ENCODE peak calls at places on chromosomes 16 and 17, in ten cellular contexts. One of them, this sample, is unnamed.
A peak's percentile ranks its signal among the peaks of the same experiment; 100 is the strongest.

GRCh38 chr16:11689031-11689840 is 21.0 kb downstream of the SNN start:
- DNase-seq in immature natural killer cell: no peak
- DNase-seq in naive B cell: peak; percentile 82
- DNase-seq in NCI-H774: no peak
- DNase-seq in activated T-cell treated with anti-CD3 and anti-CD28 coated beads, Interleukin-2, amount 50 U/mL, for 72 hours: no peak
- DNase-seq in EL: no peak
- DNase-seq in NCI-H1436: no peak
- DNase-seq in lung microvascular endothelial cell: no peak
- DNase-seq in GM23338: no peak
- DNase-seq in HT-29: no peak
- DNase-seq in this sample: no peak

GRCh38 chr16:84571010-84571409 is 46.9 kb downstream of the COTL1 start:
- DNase-seq in immature natural killer cell: no peak
- DNase-seq in naive B cell: no peak
- DNase-seq in NCI-H774: no peak
- DNase-seq in activated T-cell treated with anti-CD3 and anti-CD28 coated beads, Interleukin-2, amount 50 U/mL, for 72 hours: no peak
- DNase-seq in EL: no peak
- DNase-seq in NCI-H1436: no peak
- DNase-seq in lung microvascular endothelial cell: no peak
- DNase-seq in GM23338: no peak
- DNase-seq in HT-29: no peak
- DNase-seq in this sample: no peak

GRCh38 chr16:55508941-55509920 is at the start of gene LPCAT2:
- DNase-seq in immature natural killer cell: no peak
- DNase-seq in naive B cell: peak; percentile 17
- DNase-seq in NCI-H774: peak; percentile 67
- DNase-seq in activated T-cell treated with anti-CD3 and anti-CD28 coated beads, Interleukin-2, amount 50 U/mL, for 72 hours: peak; percentile 62
- DNase-seq in EL: peak; percentile 87
- DNase-seq in NCI-H1436: no peak
- DNase-seq in lung microvascular endothelial cell: peak; percentile 91
- DNase-seq in GM23338: peak; percentile 96
- DNase-seq in HT-29: peak; percentile 95
- DNase-seq in this sample: peak; percentile 88

GRCh38 chr17:68771867-68772515 is 170.8 kb upstream of the FAM20A start:
- DNase-seq in immature natural killer cell: peak; percentile 23
- DNase-seq in naive B cell: peak; percentile 9
- DNase-seq in NCI-H774: peak; percentile 24
- DNase-seq in activated T-cell treated with anti-CD3 and anti-CD28 coated beads, Interleukin-2, amount 50 U/mL, for 72 hours: peak; percentile 10
- DNase-seq in EL: peak; percentile 70
- DNase-seq in NCI-H1436: peak; percentile 53
- DNase-seq in lung microvascular endothelial cell: peak; percentile 82
- DNase-seq in GM23338: peak; percentile 77
- DNase-seq in HT-29: peak; percentile 51
- DNase-seq in this sample: no peak

GRCh38 chr17:30549864-30550511 is 72.8 kb downstream of the GOSR1 start:
- DNase-seq in immature natural killer cell: no peak
- DNase-seq in naive B cell: no peak
- DNase-seq in NCI-H774: no peak
- DNase-seq in activated T-cell treated with anti-CD3 and anti-CD28 coated beads, Interleukin-2, amount 50 U/mL, for 72 hours: no peak
- DNase-seq in EL: peak; percentile 31
- DNase-seq in NCI-H1436: no peak
- DNase-seq in lung microvascular endothelial cell: no peak
- DNase-seq in GM23338: no peak
- DNase-seq in HT-29: no peak
- DNase-seq in this sample: no peak

GRCh38 chr16:72455743-72456659 is 284.0 kb upstream of the PMFBP1 start:
- DNase-seq in immature natural killer cell: no peak
- DNase-seq in naive B cell: no peak
- DNase-seq in NCI-H774: no peak
- DNase-seq in activated T-cell treated with anti-CD3 and anti-CD28 coated beads, Interleukin-2, amount 50 U/mL, for 72 hours: no peak
- DNase-seq in EL: no peak
- DNase-seq in NCI-H1436: peak; percentile 43
- DNase-seq in lung microvascular endothelial cell: peak; percentile 48
- DNase-seq in GM23338: no peak
- DNase-seq in HT-29: peak; percentile 82
- DNase-seq in this sample: no peak

GRCh38 chr16:1924095-1924494 is 5.9 kb upstream of the HS3ST6 start:
- DNase-seq in immature natural killer cell: no peak
- DNase-seq in naive B cell: no peak
- DNase-seq in NCI-H774: no peak
- DNase-seq in activated T-cell treated with anti-CD3 and anti-CD28 coated beads, Interleukin-2, amount 50 U/mL, for 72 hours: no peak
- DNase-seq in EL: no peak
- DNase-seq in NCI-H1436: no peak
- DNase-seq in lung microvascular endothelial cell: no peak
- DNase-seq in GM23338: no peak
- DNase-seq in HT-29: no peak
- DNase-seq in this sample: no peak

GRCh38 chr17:6677158-6677831 is 25.7 kb downstream of the C17orf100 start:
- DNase-seq in immature natural killer cell: peak; percentile 18
- DNase-seq in naive B cell: no peak
- DNase-seq in NCI-H774: no peak
- DNase-seq in activated T-cell treated with anti-CD3 and anti-CD28 coated beads, Interleukin-2, amount 50 U/mL, for 72 hours: peak; percentile 11
- DNase-seq in EL: peak; percentile 54
- DNase-seq in NCI-H1436: no peak
- DNase-seq in lung microvascular endothelial cell: no peak
- DNase-seq in GM23338: no peak
- DNase-seq in HT-29: no peak
- DNase-seq in this sample: no peak

GRCh38 chr16:56191807-56192643 is 736 bp downstream of the GNAO1 start:
- DNase-seq in immature natural killer cell: no peak
- DNase-seq in naive B cell: no peak
- DNase-seq in NCI-H774: no peak
- DNase-seq in activated T-cell treated with anti-CD3 and anti-CD28 coated beads, Interleukin-2, amount 50 U/mL, for 72 hours: no peak
- DNase-seq in EL: peak; percentile 18
- DNase-seq in NCI-H1436: no peak
- DNase-seq in lung microvascular endothelial cell: no peak
- DNase-seq in GM23338: peak; percentile 32
- DNase-seq in HT-29: no peak
- DNase-seq in this sample: no peak

GRCh38 chr17:58415371-58416055 is 1.8 kb downstream of the RNF43 start:
- DNase-seq in immature natural killer cell: no peak
- DNase-seq in naive B cell: no peak
- DNase-seq in NCI-H774: peak; percentile 62
- DNase-seq in activated T-cell treated with anti-CD3 and anti-CD28 coated beads, Interleukin-2, amount 50 U/mL, for 72 hours: no peak
- DNase-seq in EL: no peak
- DNase-seq in NCI-H1436: no peak
- DNase-seq in lung microvascular endothelial cell: no peak
- DNase-seq in GM23338: peak; percentile 13
- DNase-seq in HT-29: peak; percentile 80
- DNase-seq in this sample: no peak

GRCh38 chr16:24347556-24347955 is 91.4 kb downstream of the CACNG3 start:
- DNase-seq in immature natural killer cell: no peak
- DNase-seq in naive B cell: no peak
- DNase-seq in NCI-H774: no peak
- DNase-seq in activated T-cell treated with anti-CD3 and anti-CD28 coated beads, Interleukin-2, amount 50 U/mL, for 72 hours: no peak
- DNase-seq in EL: no peak
- DNase-seq in NCI-H1436: no peak
- DNase-seq in lung microvascular endothelial cell: no peak
- DNase-seq in GM23338: no peak
- DNase-seq in HT-29: no peak
- DNase-seq in this sample: no peak

GRCh38 chr17:64773836-64774761 is 112.0 kb upstream of the SMURF2 start:
- DNase-seq in immature natural killer cell: no peak
- DNase-seq in naive B cell: no peak
- DNase-seq in NCI-H774: peak; percentile 49
- DNase-seq in activated T-cell treated with anti-CD3 and anti-CD28 coated beads, Interleukin-2, amount 50 U/mL, for 72 hours: no peak
- DNase-seq in EL: peak; percentile 87
- DNase-seq in NCI-H1436: peak; percentile 84
- DNase-seq in lung microvascular endothelial cell: peak; percentile 68
- DNase-seq in GM23338: peak; percentile 85
- DNase-seq in HT-29: peak; percentile 94
- DNase-seq in this sample: peak; percentile 81

GRCh38 chr16:67415872-67416793 is at the start of gene ZDHHC1:
- DNase-seq in immature natural killer cell: peak; percentile 57
- DNase-seq in naive B cell: peak; percentile 65
- DNase-seq in NCI-H774: peak; percentile 30
- DNase-seq in activated T-cell treated with anti-CD3 and anti-CD28 coated beads, Interleukin-2, amount 50 U/mL, for 72 hours: peak; percentile 80
- DNase-seq in EL: peak; percentile 65
- DNase-seq in NCI-H1436: peak; percentile 50
- DNase-seq in lung microvascular endothelial cell: peak; percentile 75
- DNase-seq in GM23338: peak; percentile 86
- DNase-seq in HT-29: peak; percentile 60
- DNase-seq in this sample: no peak

GRCh38 chr17:76968707-76969597 is 100.7 kb downstream of the MGAT5B start:
- DNase-seq in immature natural killer cell: peak; percentile 25
- DNase-seq in naive B cell: peak; percentile 90
- DNase-seq in NCI-H774: peak; percentile 98
- DNase-seq in activated T-cell treated with anti-CD3 and anti-CD28 coated beads, Interleukin-2, amount 50 U/mL, for 72 hours: peak; percentile 66
- DNase-seq in EL: no peak
- DNase-seq in NCI-H1436: peak; percentile 99
- DNase-seq in lung microvascular endothelial cell: no peak
- DNase-seq in GM23338: peak; percentile 99
- DNase-seq in HT-29: peak; percentile 62
- DNase-seq in this sample: no peak

GRCh38 chr17:79654960-79655382 is 44.1 kb upstream of the RBFOX3 start:
- DNase-seq in immature natural killer cell: no peak
- DNase-seq in naive B cell: no peak
- DNase-seq in NCI-H774: no peak
- DNase-seq in activated T-cell treated with anti-CD3 and anti-CD28 coated beads, Interleukin-2, amount 50 U/mL, for 72 hours: no peak
- DNase-seq in EL: no peak
- DNase-seq in NCI-H1436: no peak
- DNase-seq in lung microvascular endothelial cell: no peak
- DNase-seq in GM23338: no peak
- DNase-seq in HT-29: no peak
- DNase-seq in this sample: no peak

GRCh38 chr17:31724026-31724425 is 135.0 kb downstream of the COPRS start:
- DNase-seq in immature natural killer cell: no peak
- DNase-seq in naive B cell: no peak
- DNase-seq in NCI-H774: no peak
- DNase-seq in activated T-cell treated with anti-CD3 and anti-CD28 coated beads, Interleukin-2, amount 50 U/mL, for 72 hours: no peak
- DNase-seq in EL: peak; percentile 86
- DNase-seq in NCI-H1436: no peak
- DNase-seq in lung microvascular endothelial cell: peak; percentile 90
- DNase-seq in GM23338: no peak
- DNase-seq in HT-29: peak; percentile 14
- DNase-seq in this sample: no peak

GRCh38 chr16:88561485-88562369 is 8.5 kb upstream of the ZC3H18 start:
- DNase-seq in immature natural killer cell: peak; percentile 61
- DNase-seq in naive B cell: peak; percentile 47
- DNase-seq in NCI-H774: no peak
- DNase-seq in activated T-cell treated with anti-CD3 and anti-CD28 coated beads, Interleukin-2, amount 50 U/mL, for 72 hours: peak; percentile 50
- DNase-seq in EL: peak; percentile 47
- DNase-seq in NCI-H1436: peak; percentile 21
- DNase-seq in lung microvascular endothelial cell: peak; percentile 46
- DNase-seq in GM23338: peak; percentile 74
- DNase-seq in HT-29: peak; percentile 61
- DNase-seq in this sample: no peak

GRCh38 chr16:85571813-85572619 is 41.1 kb upstream of the GSE1 start:
- DNase-seq in immature natural killer cell: peak; percentile 45
- DNase-seq in naive B cell: peak; percentile 78
- DNase-seq in NCI-H774: no peak
- DNase-seq in activated T-cell treated with anti-CD3 and anti-CD28 coated beads, Interleukin-2, amount 50 U/mL, for 72 hours: no peak
- DNase-seq in EL: no peak
- DNase-seq in NCI-H1436: no peak
- DNase-seq in lung microvascular endothelial cell: no peak
- DNase-seq in GM23338: no peak
- DNase-seq in HT-29: no peak
- DNase-seq in this sample: no peak

GRCh38 chr16:49203361-49203760 is 78.3 kb downstream of the CBLN1 start:
- DNase-seq in immature natural killer cell: no peak
- DNase-seq in naive B cell: no peak
- DNase-seq in NCI-H774: no peak
- DNase-seq in activated T-cell treated with anti-CD3 and anti-CD28 coated beads, Interleukin-2, amount 50 U/mL, for 72 hours: no peak
- DNase-seq in EL: no peak
- DNase-seq in NCI-H1436: no peak
- DNase-seq in lung microvascular endothelial cell: no peak
- DNase-seq in GM23338: no peak
- DNase-seq in HT-29: no peak
- DNase-seq in this sample: no peak

This sample was measured in RWPE2.